ENCODE peak calls at places on chromosomes 4 and X, in four cellular contexts. I is fibroblast of mammary gland, F is tibial artery, D is HL-60. P is an unnamed sample.
A peak's percentile ranks its signal among the peaks of the same experiment; 100 is the strongest.

GRCh38 chr4:71713611-71714203 is 70.2 kb downstream of the GC start:
- DNase-seq in I (peak; percentile 69), F (no peak), D (peak; percentile 15), P (peak; percentile 75)

GRCh38 chr4:142850478-142850877 is 4.4 kb upstream of the INPP4B start:
- DNase-seq in I (no peak), F (no peak), D (no peak), P (no peak)

GRCh38 chr4:138835833-138836521 is 179.6 kb upstream of the NOCT start:
- DNase-seq in I (peak; percentile 50), F (no peak), D (no peak), P (peak; percentile 55)

GRCh38 chrX:23694606-23695005 is 27.3 kb downstream of the PRDX4 start:
- DNase-seq in I (peak; percentile 62), F (peak; percentile 48), D (no peak), P (peak; percentile 63)

GRCh38 chr4:168796362-168797106 is 213.5 kb downstream of the CBR4 start:
- DNase-seq in I (peak; percentile 85), F (no peak), D (no peak), P (peak; percentile 91)

GRCh38 chrX:153644356-153645125 is 2.5 kb upstream of the DUSP9 start:
- DNase-seq in I (no peak), F (no peak), D (no peak), P (no peak)

GRCh38 chrX:40107291-40108083 is 9.7 kb upstream of the BCOR start:
- DNase-seq in I (no peak), F (no peak), D (no peak), P (no peak)

GRCh38 chr4:77188498-77189187 is 31.6 kb downstream of the CCNG2 start:
- DNase-seq in I (no peak), F (no peak), D (no peak), P (no peak)

GRCh38 chr4:6918345-6918744 is 8.7 kb downstream of the TBC1D14 start:
- DNase-seq in I (no peak), F (no peak), D (no peak), P (no peak)

GRCh38 chrX:16882188-16882587 is 12.0 kb upstream of the RBBP7 start:
- DNase-seq in I (no peak), F (peak; percentile 21), D (no peak), P (peak; percentile 33)

GRCh38 chr4:112147697-112148096 is 2.4 kb downstream of the FAM241A start:
- DNase-seq in I (peak; percentile 66), F (no peak), D (no peak), P (peak; percentile 43)

GRCh38 chr4:95318483-95318882 is 230.3 kb downstream of the UNC5C start:
- DNase-seq in I (no peak), F (no peak), D (no peak), P (no peak)

GRCh38 chrX:10617186-10617963 is 3.0 kb downstream of the MID1 start:
- DNase-seq in I (no peak), F (no peak), D (no peak), P (no peak)

GRCh38 chrX:9681011-9681410 is 84.6 kb downstream of the GPR143 start:
- DNase-seq in I (no peak), F (no peak), D (no peak), P (no peak)

GRCh38 chrX:34877451-34877850 is 65.1 kb upstream of the FAM47B start:
- DNase-seq in I (peak; percentile 32), F (no peak), D (no peak), P (peak; percentile 60)

GRCh38 chr4:138560448-138560847 is 318.3 kb upstream of the SLC7A11 start:
- DNase-seq in I (no peak), F (no peak), D (no peak), P (no peak)

GRCh38 chr4:118797558-118798142 is 38.3 kb downstream of the SEC24D start:
- DNase-seq in I (peak; percentile 46), F (no peak), D (no peak), P (peak; percentile 82)

GRCh38 chrX:85980286-85980685 is 67.1 kb downstream of the CHM start:
- DNase-seq in I (no peak), F (no peak), D (no peak), P (no peak)

GRCh38 chr4:98657531-98658286 is 702 bp downstream of the TSPAN5 start:
- DNase-seq in I (peak; percentile 77), F (peak; percentile 30), D (no peak), P (peak; percentile 66)

GRCh38 chr4:26410385-26411293 is 79.6 kb downstream of the CCKAR start:
- DNase-seq in I (peak; percentile 74), F (no peak), D (peak; percentile 17), P (peak; percentile 80)

GRCh38 chrX:43166874-43167273 is 388.9 kb upstream of the PPP1R2C start:
- DNase-seq in I (no peak), F (no peak), D (no peak), P (no peak)

DNA sequence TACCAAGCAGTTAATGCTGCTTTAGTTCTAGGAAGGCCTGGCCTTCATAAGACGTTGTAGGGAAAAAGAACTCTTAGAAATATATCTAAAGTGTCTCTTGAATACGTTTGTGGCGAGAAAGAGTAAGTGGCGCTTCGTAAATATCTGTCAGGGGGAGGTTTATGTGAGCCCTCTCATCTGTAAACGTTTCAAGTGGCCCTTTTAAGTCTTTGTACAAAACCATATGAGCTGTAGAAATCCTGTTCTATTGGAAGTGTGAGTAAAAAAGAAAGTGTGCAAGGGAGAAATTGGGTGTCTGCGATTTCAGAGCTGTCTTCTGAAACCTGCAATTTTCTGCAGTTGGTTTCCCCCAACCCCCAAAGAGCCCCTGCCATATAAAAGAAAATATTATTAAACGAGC is 8.6 kb upstream of the INTU start:
- DNase-seq in I (no peak), F (no peak), D (no peak), P (no peak)
- H3K4me3 ChIP-seq in I (peak overlapping the region; percentile 77), F (peak overlapping the region; percentile 71), D (no peak overlapping the region), P (no peak overlapping the region)

GRCh38 chr4:37584087-37584486 is 102.1 kb downstream of the RELL1 start:
- DNase-seq in I (no peak), F (no peak), D (no peak), P (no peak)
- TF ChIP-seq CTCF in I (no peak), F (no peak), D (no peak), P (no peak)

GRCh38 chr4:66943117-66943516 is 602.2 kb downstream of the CENPC start:
- DNase-seq in I (no peak), F (no peak), D (no peak), P (no peak)
- H3K4me3 ChIP-seq in I (no peak overlapping the region), F (no peak overlapping the region), D (no peak overlapping the region), P (no peak overlapping the region)

GRCh38 chrX:8366491-8366890 is 98.1 kb upstream of the VCX3B start:
- DNase-seq in I (no peak), F (no peak), D (no peak), P (no peak)

GRCh38 chrX:8364369-8365141 is 100.1 kb upstream of the VCX3B start:
- DNase-seq in I (no peak), F (no peak), D (no peak), P (no peak)
- TF ChIP-seq CTCF in I (peak; percentile 17), F (no peak), D (no peak), P (peak; percentile 25)

GRCh38 chr4:15320116-15320515 is 107.7 kb upstream of the C1QTNF7 start:
- DNase-seq in I (no peak), F (no peak), D (no peak), P (no peak)
- H3K4me3 ChIP-seq in I (no peak overlapping the region), F (no peak overlapping the region), D (no peak overlapping the region), P (no peak overlapping the region)

P was measured in choroid plexus epithelial cell.